ENCODE peak calls at places on chromosomes 7 and 10, in four cellular contexts. M is GM13977, G is HTR-8/SVneo, O is HL-60. B is an unnamed sample.
A peak's percentile ranks its signal among the peaks of the same experiment; 100 is the strongest.

GRCh38 chr10:79250259-79250658 is 97.0 kb upstream of the PPIF start:
- DNase-seq in M (no peak), G (no peak), O (no peak), B (no peak)

GRCh38 chr7:157269341-157270059 is 67.3 kb upstream of the DNAJB6 start:
- DNase-seq in M (no peak), G (no peak), O (no peak), B (no peak)

GRCh38 chr10:30813872-30814471 is 184.4 kb upstream of the LYZL2 start:
- DNase-seq in M (no peak), G (peak; percentile 41), O (no peak), B (no peak)

GRCh38 chr7:131300572-131301466 is 26.9 kb upstream of the MKLN1 start:
- DNase-seq in M (no peak), G (no peak), O (no peak), B (no peak)

GRCh38 chr7:20835111-20835750 is 48.5 kb upstream of the SP8 start:
- DNase-seq in M (no peak), G (no peak), O (no peak), B (no peak)

GRCh38 chr7:12389089-12389700 is 14.5 kb downstream of the VWDE start:
- DNase-seq in M (peak; percentile 34), G (peak; percentile 48), O (peak; percentile 3), B (no peak)

GRCh38 chr10:87816842-87817178 is 1.2 kb downstream of the ATAD1 start:
- DNase-seq in M (no peak), G (no peak), O (no peak), B (no peak)

GRCh38 chr10:33241351-33241750 is 93.1 kb downstream of the NRP1 start:
- DNase-seq in M (no peak), G (no peak), O (no peak), B (no peak)

GRCh38 chr7:93890041-93890463 is 501 bp downstream of the TFPI2 start:
- DNase-seq in M (no peak), G (no peak), O (no peak), B (no peak)

GRCh38 chr10:124671486-124672075 is 72.6 kb downstream of the FAM53B start:
- DNase-seq in M (no peak), G (peak; percentile 33), O (peak; percentile 74), B (no peak)